ENCODE peak calls at places on chromosomes 1 and 21, in five cellular contexts. A, F, Q, K and I are unnamed samples.
A peak's percentile ranks its signal among the peaks of the same experiment; 100 is the strongest.

GRCh38 chr1:12511516-12512468 is 106.2 kb downstream of the DHRS3 start:
- DNase-seq in K (no peak), F (no peak), A (no peak), Q (peak; percentile 44), I (peak; percentile 41)

GRCh38 chr21:37937668-37938067 is 21.4 kb upstream of the KCNJ6 start:
- DNase-seq in K (no peak), F (no peak), A (no peak), Q (no peak), I (no peak)

GRCh38 chr1:98940680-98941079 is 64.0 kb downstream of the PLPPR5 start:
- DNase-seq in A (no peak), Q (no peak), F (no peak), K (peak; percentile 71), I (no peak)

GRCh38 chr1:157105988-157106812 is 6.6 kb upstream of the ETV3L start:
- DNase-seq in A (no peak), F (no peak), K (peak; percentile 56), Q (no peak), I (peak; percentile 70)

GRCh38 chr1:54355931-54356679 is 50.1 kb downstream of the SSBP3 start:
- DNase-seq in K (no peak), A (no peak), F (no peak), Q (no peak), I (peak; percentile 43)

GRCh38 chr21:43884012-43884860 is 19.2 kb downstream of the AGPAT3 start:
- DNase-seq in A (peak; percentile 50), Q (no peak), F (no peak), K (peak; percentile 37), I (peak; percentile 62)

GRCh38 chr1:22224091-22224490 is 81.2 kb upstream of the WNT4 start:
- DNase-seq in A (no peak), K (no peak), Q (no peak), F (no peak), I (no peak)

GRCh38 chr1:194289569-194290266 is 1103.3 kb upstream of the B3GALT2 start:
- DNase-seq in F (no peak), A (no peak), K (no peak), Q (no peak), I (no peak)

GRCh38 chr1:155062702-155063411 is 683 bp upstream of the EFNA4 start:
- DNase-seq in Q (no peak), F (peak; percentile 55), A (no peak), K (no peak), I (peak; percentile 80)

GRCh38 chr1:59057801-59058200 is 239.1 kb upstream of the FGGY start:
- DNase-seq in F (no peak), Q (no peak), K (no peak), A (no peak), I (no peak)
- H3K4me3 ChIP-seq in F (no peak overlapping the region), Q (no peak overlapping the region), K (no peak overlapping the region), A (no peak overlapping the region), I (no peak overlapping the region)

GRCh38 chr1:24085007-24085406 is 26.9 kb downstream of the MYOM3 start:
- DNase-seq in Q (no peak), K (no peak), F (no peak), A (no peak), I (no peak)
- H3K4me3 ChIP-seq in Q (no peak overlapping the region), K (no peak overlapping the region), F (no peak overlapping the region), A (no peak overlapping the region), I (no peak overlapping the region)

GRCh38 chr1:57883145-57883699 is 459.4 kb upstream of the DAB1 start:
- DNase-seq in Q (no peak), F (no peak), A (no peak), K (no peak), I (no peak)

GRCh38 chr1:57881696-57882095 is 457.8 kb upstream of the DAB1 start:
- DNase-seq in K (no peak), A (no peak), F (no peak), Q (no peak), I (no peak)

GRCh38 chr1:57874426-57874825 is 450.6 kb upstream of the DAB1 start:
- DNase-seq in F (no peak), K (no peak), Q (no peak), A (no peak), I (no peak)

GRCh38 chr1:57879700-57880099 is 455.8 kb upstream of the DAB1 start:
- DNase-seq in A (no peak), Q (no peak), F (no peak), K (no peak), I (no peak)
- H3K4me3 ChIP-seq in A (no peak overlapping the region), Q (no peak overlapping the region), F (no peak overlapping the region), K (no peak overlapping the region), I (no peak overlapping the region)

DNA sequence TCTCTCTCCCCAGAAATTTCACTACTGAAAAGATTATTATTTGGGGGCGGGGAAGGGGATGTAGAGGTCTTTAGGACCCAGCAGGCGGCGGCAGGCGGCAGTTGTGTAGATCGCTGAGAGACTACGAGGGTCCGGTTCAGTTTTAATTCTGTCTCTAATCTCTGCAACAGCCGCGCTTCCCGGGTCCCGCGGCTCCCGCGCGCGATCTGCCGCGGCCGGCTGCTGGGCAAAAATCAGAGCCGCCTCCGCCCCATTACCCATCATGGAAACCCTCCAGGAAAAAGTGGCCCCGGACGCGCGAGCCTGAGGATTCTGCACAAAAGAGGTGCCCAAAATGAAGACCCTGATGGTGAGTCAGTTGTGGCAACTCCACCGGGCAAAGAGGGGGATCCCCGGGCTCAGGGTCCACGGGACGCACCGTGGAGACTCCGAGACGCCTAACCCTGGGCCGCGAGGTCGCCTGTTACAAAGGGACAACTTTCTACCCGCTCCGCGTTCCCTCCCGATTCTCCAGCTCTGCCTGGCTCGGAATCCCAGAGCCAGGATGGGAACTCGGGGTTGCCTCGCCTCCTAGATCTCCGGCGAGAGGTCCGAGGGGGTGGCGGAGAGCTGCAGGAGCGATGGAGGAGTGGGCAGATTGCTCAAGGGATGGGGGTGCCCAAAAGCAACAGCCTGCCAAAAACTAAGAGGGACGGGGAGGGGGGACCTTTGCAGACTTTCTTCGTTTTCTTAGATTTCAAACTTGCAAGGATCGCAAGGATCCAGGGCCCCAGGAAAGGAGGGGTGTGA is at the start of gene ST6GALNAC5:
- DNase-seq in F (no peak), Q (no peak), K (peak; percentile 31), A (no peak), I (peak; percentile 68)
- H3K4me3 ChIP-seq in F (peak within 1 kb of the TSS; percentile 60), Q (peak within 1 kb of the TSS; percentile 55), K (peak within 1 kb of the TSS; percentile 62), A (peak within 1 kb of the TSS; percentile 35), I (peak within 1 kb of the TSS; percentile 62)

GRCh38 chr1:115281143-115281542 is 56.9 kb downstream of the NGF start:
- DNase-seq in Q (no peak), A (no peak), F (no peak), K (no peak), I (no peak)

GRCh38 chr1:115283249-115283648 is 54.8 kb downstream of the NGF start:
- DNase-seq in Q (peak; percentile 44), K (no peak), A (no peak), F (peak; percentile 30), I (no peak)

GRCh38 chr1:115284209-115284608 is 53.8 kb downstream of the NGF start:
- DNase-seq in K (no peak), A (no peak), F (no peak), Q (peak; percentile 78), I (no peak)

GRCh38 chr1:115283681-115284146 is 54.3 kb downstream of the NGF start:
- DNase-seq in A (no peak), K (no peak), Q (peak; percentile 63), F (no peak), I (no peak)

GRCh38 chr1:115282825-115283224 is 55.2 kb downstream of the NGF start:
- DNase-seq in K (no peak), Q (peak; percentile 91), A (peak; percentile 28), F (peak; percentile 80), I (no peak)
- H3K4me3 ChIP-seq in K (no peak overlapping the region), Q (peak overlapping the region; percentile 22), A (peak overlapping the region; percentile 27), F (peak overlapping the region; percentile 35), I (no peak overlapping the region)

GRCh38 chr1:40399984-40400704 is 26.6 kb downstream of the SMAP2 start:
- DNase-seq in Q (no peak), F (no peak), A (no peak), K (no peak), I (no peak)
- H3K4me3 ChIP-seq in Q (no peak overlapping the region), F (no peak overlapping the region), A (no peak overlapping the region), K (no peak overlapping the region), I (no peak overlapping the region)

GRCh38 chr1:61051455-61052392 is 30.6 kb upstream of the NFIA start:
- DNase-seq in Q (peak; percentile 53), K (no peak), A (no peak), F (peak; percentile 39), I (no peak)
- H3K4me3 ChIP-seq in Q (peak overlapping the region; percentile 96), K (no peak overlapping the region), A (peak overlapping the region; percentile 90), F (peak overlapping the region; percentile 90), I (peak overlapping the region; percentile 85)